ENCODE peak calls at places on chromosome 1, in four cellular contexts. P is CD8-positive, alpha-beta memory T cell; U is HTR-8/SVneo; Z is iPS-NIHi11. T is an unnamed sample.
A peak's percentile ranks its signal among the peaks of the same experiment; 100 is the strongest.

GRCh38 chr1:47693115-47693514 is 255.3 kb downstream of the FOXD2 start:
- DNase-seq in P (no peak), U (no peak), Z (no peak), T (no peak)

GRCh38 chr1:200316148-200316803 is 93.6 kb downstream of the ZNF281 start:
- DNase-seq in P (no peak), U (no peak), Z (no peak), T (no peak)

GRCh38 chr1:247360991-247361721 is 29.5 kb upstream of the ZNF496 start:
- DNase-seq in P (no peak), U (no peak), Z (no peak), T (no peak)

GRCh38 chr1:150507912-150508864 is at the start of gene ECM1:
- DNase-seq in P (no peak), U (peak; percentile 74), Z (no peak), T (no peak)

GRCh38 chr1:198155253-198155652 is 1.5 kb upstream of the NEK7 start:
- DNase-seq in P (no peak), U (peak; percentile 65), Z (no peak), T (no peak)

GRCh38 chr1:31699341-31699891 is 4.4 kb downstream of the COL16A1 start:
- DNase-seq in P (no peak), U (no peak), Z (no peak), T (no peak)

GRCh38 chr1:107138166-107138565 is 2.7 kb upstream of the NTNG1 start:
- DNase-seq in P (no peak), U (no peak), Z (no peak), T (no peak)

GRCh38 chr1:59543211-59543668 is 246.3 kb downstream of the FGGY start:
- DNase-seq in P (no peak), U (no peak), Z (no peak), T (peak; percentile 8)

GRCh38 chr1:232057217-232057895 is 430.8 kb downstream of the DISC1 start:
- DNase-seq in P (no peak), U (no peak), Z (no peak), T (no peak)

GRCh38 chr1:239061770-239062169 is 324.6 kb upstream of the CHRM3 start:
- DNase-seq in P (no peak), U (no peak), Z (peak; percentile 21), T (no peak)

GRCh38 chr1:81510701-81511100 is 290.0 kb upstream of the ADGRL2 start:
- DNase-seq in P (no peak), U (no peak), Z (no peak), T (no peak)

T was measured in NCI-H345.